ENCODE peak calls at places on chromosomes 16 and 17, in five cellular contexts. H is fibroblast of pulmonary artery, Z is right lobe of liver, L is nephron progenitor cell, W is thoracic aorta. P is an unnamed sample.

GRCh38 chr17:76690596-76691280 is 20.0 kb downstream of the MXRA7 start:
- DNase-seq in H (no peak), Z (no peak), L (no peak), W (no peak), P (no peak)

GRCh38 chr17:32777922-32778321 is 99.0 kb downstream of the MYO1D start:
- DNase-seq in H (no peak), Z (no peak), L (no peak), W (no peak), P (no peak)

GRCh38 chr16:57960310-57960709 is 10.6 kb downstream of the CNGB1 start:
- DNase-seq in H (no peak), Z (no peak), L (no peak), W (no peak), P (no peak)

GRCh38 chr17:64499805-64500486 is 3.1 kb upstream of the POLG2 start:
- DNase-seq in H (no peak), Z (no peak), L (no peak), W (no peak), P (no peak)

GRCh38 chr17:78882546-78883089 is 20.4 kb downstream of the CEP295NL start:
- DNase-seq in H (no peak), Z (peak; percentile 49), L (no peak), W (no peak), P (no peak)

GRCh38 chr16:2478273-2478672 is 3.3 kb downstream of the TBC1D24 start:
- DNase-seq in H (no peak), Z (no peak), L (no peak), W (no peak), P (no peak)

GRCh38 chr16:1450218-1450617 is 5.9 kb upstream of the CCDC154 start:
- DNase-seq in H (no peak), Z (no peak), L (no peak), W (no peak), P (no peak)

GRCh38 chr17:57445051-57445450 is 188.7 kb downstream of the MSI2 start:
- DNase-seq in H (no peak), Z (no peak), L (no peak), W (no peak), P (no peak)

GRCh38 chr17:74467221-74467951 is 952 bp downstream of the CD300A start:
- DNase-seq in H (no peak), Z (no peak), L (no peak), W (no peak), P (no peak)

GRCh38 chr16:11562411-11562810 is 24.3 kb downstream of the LITAF start:
- DNase-seq in H (no peak), Z (no peak), L (no peak), W (no peak), P (no peak)

GRCh38 chr16:90061437-90061836 is 15.7 kb downstream of the PRDM7 start:
- DNase-seq in H (no peak), Z (no peak), L (no peak), W (no peak), P (no peak)

GRCh38 chr17:78125976-78126894 is 2.3 kb downstream of the TMC6 start:
- DNase-seq in H (no peak), Z (peak; percentile 45), L (no peak), W (no peak), P (no peak)

DNA sequence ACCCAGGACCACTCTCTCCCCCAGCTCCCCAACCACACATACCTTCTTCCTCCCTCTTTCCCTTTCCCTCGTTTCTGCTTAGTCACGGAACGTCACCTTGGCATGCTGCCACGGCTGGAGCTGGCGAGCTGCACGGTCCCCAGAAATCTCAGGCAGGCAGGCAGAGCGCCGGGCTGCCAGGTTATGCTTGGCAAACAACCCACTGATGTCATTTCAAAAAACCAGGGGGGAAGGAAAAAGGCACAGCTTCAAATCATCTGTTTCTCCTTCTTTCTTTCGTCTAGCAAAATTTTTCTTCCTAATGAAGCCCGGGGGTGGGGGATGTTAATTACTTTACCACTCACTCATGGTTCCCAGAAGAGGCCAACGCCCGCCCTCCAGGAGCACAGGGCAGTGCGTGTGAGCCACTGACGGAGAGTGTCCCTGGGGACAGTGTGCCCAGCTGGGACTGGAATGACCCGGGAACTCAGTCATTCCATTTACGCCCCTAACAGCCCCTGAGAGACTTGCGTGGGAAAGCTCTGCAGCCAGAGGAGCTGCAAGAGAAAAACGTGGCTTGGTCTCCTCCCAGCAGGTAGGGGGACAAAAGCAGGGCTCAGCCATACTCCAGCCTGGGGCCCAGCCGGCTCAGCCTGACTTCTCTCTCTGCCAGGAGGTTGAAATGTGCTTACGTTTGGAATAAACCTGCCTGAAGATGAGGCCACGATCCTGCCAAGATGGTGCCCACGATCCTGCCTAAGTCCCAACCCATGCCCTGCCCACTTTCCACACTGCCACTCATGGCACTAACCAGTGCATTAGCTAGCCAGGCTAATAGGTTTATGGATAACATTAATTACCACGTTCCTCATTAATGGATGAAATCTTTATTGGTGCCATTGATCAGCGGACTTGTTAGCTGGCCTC is 198.9 kb downstream of the ZFHX3 start:
- DNase-seq in H (peak; percentile 96), Z (peak; percentile 91), L (peak; percentile 53), W (peak; percentile 86), P (no peak)
- TF ChIP-seq CTCF in H (no peak), Z (no peak), L (no peak), W (peak; percentile 12), P (no peak)

GRCh38 chr17:3032258-3033247 is 30.9 kb downstream of the OR1D5 start:
- DNase-seq in H (no peak), Z (no peak), L (no peak), W (no peak), P (peak; percentile 15)
- TF ChIP-seq CTCF in H (no peak), Z (no peak), L (no peak), W (no peak), P (no peak)

DNA sequence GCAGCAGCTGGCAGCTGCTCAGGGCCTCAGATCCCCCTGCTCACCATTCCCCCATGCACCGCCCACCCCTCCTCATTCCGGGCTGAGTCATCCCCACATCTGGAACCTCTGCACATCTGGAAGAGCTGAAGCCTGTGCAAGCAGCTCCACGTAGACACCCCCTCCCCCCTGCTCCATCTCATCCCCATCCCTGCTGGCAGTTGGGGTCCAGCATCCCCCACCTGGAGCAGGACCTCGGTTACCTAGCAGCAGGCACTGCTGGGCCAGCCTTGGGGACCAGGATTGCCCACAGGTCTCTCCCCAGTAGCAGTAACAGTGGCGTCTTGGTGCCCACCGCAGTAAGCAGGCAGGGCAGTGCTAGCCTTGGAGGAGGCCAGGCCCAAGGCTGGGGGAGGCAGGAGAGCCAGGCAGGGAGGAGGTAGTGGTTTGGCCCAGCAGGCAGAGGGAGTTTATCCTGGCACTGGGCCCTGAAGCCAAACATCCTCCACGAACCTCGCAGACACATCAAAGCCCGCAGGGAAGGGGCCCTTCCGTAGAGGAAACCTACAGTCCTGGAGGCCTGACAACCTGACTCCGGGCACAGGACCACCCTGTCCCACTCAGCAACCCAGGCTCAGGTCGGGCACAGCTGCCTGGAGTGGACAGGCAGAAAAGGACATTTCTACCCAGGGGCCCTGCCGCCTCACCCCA is 7.7 kb upstream of the TMEM92 start:
- DNase-seq in H (peak; percentile 83), Z (peak; percentile 42), L (no peak), W (no peak), P (no peak)
- TF ChIP-seq CTCF in H (peak; percentile 26), Z (no peak), L (no peak), W (peak; percentile 7), P (no peak)

GRCh38 chr16:77581706-77582105 is 140.6 kb upstream of the NUDT7 start:
- DNase-seq in H (no peak), Z (no peak), L (no peak), W (no peak), P (no peak)
- TF ChIP-seq CTCF in H (no peak), Z (no peak), L (no peak), W (no peak), P (no peak)

DNA sequence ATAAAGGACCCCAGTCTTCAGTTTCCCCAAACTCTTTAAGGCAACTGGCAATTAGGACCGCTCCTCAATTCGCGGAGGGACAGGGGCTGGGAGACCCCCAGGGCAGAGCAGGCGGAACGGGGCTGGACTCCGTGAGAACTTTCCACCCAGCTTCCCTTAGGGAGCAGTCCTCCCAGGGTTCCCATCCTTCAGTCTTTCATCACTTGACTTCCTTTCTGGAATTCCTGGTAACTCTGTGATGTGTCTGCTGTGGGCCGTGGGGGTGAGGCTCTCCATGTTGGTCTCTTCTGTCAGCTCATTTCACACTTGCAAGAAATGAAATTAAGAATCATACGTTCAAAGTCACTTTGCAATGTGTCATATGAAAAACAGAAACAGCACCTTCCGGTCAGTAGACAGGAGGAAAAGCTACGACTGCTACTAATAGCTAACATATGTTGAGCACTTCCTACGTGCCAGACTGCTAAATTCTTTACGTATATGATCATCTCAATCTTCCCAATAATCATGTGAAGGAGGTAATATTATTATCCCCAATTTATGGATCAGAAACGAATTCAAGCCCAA is 5.4 kb upstream of the BBS2 start:
- DNase-seq in H (peak; percentile 44), Z (no peak), L (no peak), W (no peak), P (no peak)
- TF ChIP-seq CTCF in H (no peak), Z (no peak), L (no peak), W (no peak), P (no peak)

DNA sequence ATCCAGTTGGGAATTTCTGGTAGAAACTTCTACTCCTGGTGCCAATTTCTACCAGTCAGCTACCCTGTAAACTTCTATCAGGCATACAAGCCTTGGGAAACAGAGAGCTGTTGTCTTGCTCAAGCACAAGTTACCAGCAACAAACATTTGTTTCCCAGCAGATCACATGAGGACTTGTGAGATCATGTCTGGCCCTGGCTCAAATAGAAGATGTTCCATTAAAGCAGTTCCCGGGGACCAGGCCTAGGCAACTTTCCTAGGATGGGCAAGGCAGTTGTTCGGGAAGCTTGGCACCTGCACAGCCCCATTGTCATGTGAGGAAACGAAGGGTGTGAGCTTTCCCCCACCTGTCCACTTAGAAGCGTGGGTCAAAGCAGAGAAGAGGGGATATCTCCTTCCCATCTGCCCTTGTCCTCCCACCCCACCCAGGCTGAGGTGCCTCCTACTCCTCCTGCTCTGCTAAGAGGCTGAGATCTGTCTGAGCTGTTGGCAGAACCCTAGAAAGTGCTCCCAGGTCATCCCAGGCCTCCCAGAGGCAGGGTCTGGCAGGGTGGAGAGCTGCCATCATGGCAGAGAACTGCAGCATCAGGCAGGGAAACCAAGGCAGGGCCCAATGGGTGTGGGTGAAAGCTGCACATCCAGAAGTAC is 11.2 kb upstream of the SLC47A2 start:
- DNase-seq in H (peak; percentile 95), Z (no peak), L (no peak), W (peak; percentile 31), P (no peak)
- TF ChIP-seq CTCF in H (no peak), Z (no peak), L (no peak), W (no peak), P (no peak)

P was measured in natural killer cell.